ENCODE peak calls at places on chromosomes 6 and 20, in ten cellular contexts. H, U, B, I, R, S, L, G, F and N are unnamed samples.

GRCh38 chr20:63118786-63119450 is 97.0 kb downstream of the YTHDF1 start:
- DNase-seq in L (no peak), G (no peak), S (no peak), B (no peak), R (no peak), I (no peak), F (no peak), H (no peak), U (no peak), N (no peak)

GRCh38 chr6:152952045-152952444 is 30.8 kb downstream of the FBXO5 start:
- DNase-seq in H (no peak), B (no peak), L (peak; percentile 39), I (no peak), S (no peak), U (no peak), R (no peak), F (no peak), G (no peak), N (peak; percentile 55)

GRCh38 chr6:129748212-129748900 is 38.4 kb upstream of the ARHGAP18 start:
- DNase-seq in G (peak; percentile 33), R (no peak), U (no peak), S (peak; percentile 13), L (peak; percentile 78), B (peak; percentile 47), F (no peak), I (peak; percentile 87), H (no peak), N (peak; percentile 53)

GRCh38 chr6:158377866-158378265 is 65.6 kb downstream of the TULP4 start:
- DNase-seq in F (no peak), S (no peak), B (no peak), L (peak; percentile 31), I (peak; percentile 95), G (no peak), R (peak; percentile 50), U (no peak), H (no peak), N (peak; percentile 34)

GRCh38 chr20:44279228-44279627 is 31.8 kb downstream of the FITM2 start:
- DNase-seq in G (no peak), S (no peak), F (no peak), R (peak; percentile 15), U (no peak), H (no peak), B (no peak), L (peak; percentile 80), I (peak; percentile 63), N (peak; percentile 31)

GRCh38 chr6:157326979-157327378 is 3.7 kb upstream of the TMEM242 start:
- DNase-seq in U (no peak), L (no peak), I (no peak), H (no peak), G (no peak), S (no peak), R (no peak), F (no peak), B (no peak), N (no peak)

GRCh38 chr6:2396856-2397640 is 151.6 kb upstream of the GMDS start:
- DNase-seq in F (peak; percentile 58), B (no peak), U (no peak), R (peak; percentile 36), L (peak; percentile 73), G (no peak), S (peak; percentile 29), I (peak; percentile 24), H (peak; percentile 56), N (peak; percentile 91)

GRCh38 chr6:24033284-24033683 is 92.7 kb upstream of the NRSN1 start:
- DNase-seq in R (no peak), U (peak; percentile 12), G (no peak), H (no peak), L (no peak), I (no peak), F (no peak), B (no peak), S (no peak), N (no peak)

GRCh38 chr20:38890497-38890818 is 35.8 kb upstream of the FAM83D start:
- DNase-seq in L (no peak), S (no peak), I (peak; percentile 54), U (no peak), H (no peak), R (no peak), B (no peak), G (no peak), F (no peak), N (no peak)

GRCh38 chr20:38892091-38892981 is 33.9 kb upstream of the FAM83D start:
- DNase-seq in B (no peak), G (no peak), I (no peak), R (no peak), U (no peak), F (no peak), S (no peak), H (no peak), L (no peak), N (no peak)

GRCh38 chr20:38888059-38888831 is 38.0 kb upstream of the FAM83D start:
- DNase-seq in L (no peak), U (no peak), F (no peak), I (peak; percentile 35), G (no peak), R (no peak), S (no peak), B (no peak), H (no peak), N (no peak)

GRCh38 chr20:38889792-38890496 is 36.3 kb upstream of the FAM83D start:
- DNase-seq in U (no peak), B (no peak), G (no peak), R (no peak), L (no peak), S (no peak), F (no peak), H (no peak), I (no peak), N (no peak)

DNA sequence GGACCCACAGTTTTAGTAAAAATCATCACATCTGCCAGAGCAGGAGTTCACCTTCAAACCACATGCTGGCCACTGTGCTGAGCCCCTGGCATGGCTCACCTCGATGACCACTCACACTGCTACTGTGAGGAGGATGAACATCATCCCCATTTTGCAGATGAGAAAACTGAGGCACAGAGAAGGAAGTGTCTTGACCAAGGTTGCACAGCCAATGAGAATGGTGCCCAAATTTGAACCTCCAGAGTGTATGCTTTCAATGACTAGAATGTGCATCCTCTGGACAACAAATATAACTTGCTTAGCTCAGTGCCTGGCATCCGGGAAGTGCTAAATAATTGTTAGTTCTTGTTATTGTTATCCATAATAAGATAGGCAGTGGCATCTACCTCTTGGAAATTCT is 37.2 kb upstream of the FAM83D start:
- DNase-seq in F (no peak), G (no peak), U (no peak), H (no peak), B (no peak), I (no peak), S (no peak), L (no peak), R (no peak), N (no peak)
- TF ChIP-seq CTCF in F (no peak), G (no peak), U (no peak), H (no peak), B (no peak), I (no peak), S (no peak), L (no peak), R (no peak), N (no peak)

GRCh38 chr6:20028143-20028542 is 184.1 kb downstream of the MBOAT1 start:
- DNase-seq in I (no peak), F (no peak), H (no peak), G (peak; percentile 68), B (no peak), R (no peak), U (no peak), L (no peak), S (no peak), N (no peak)

GRCh38 chr6:20024316-20024673 is 187.1 kb downstream of the ID4 start:
- DNase-seq in B (no peak), H (no peak), F (no peak), L (no peak), U (no peak), G (no peak), S (no peak), I (no peak), R (no peak), N (no peak)

GRCh38 chr6:20025681-20026080 is 186.6 kb downstream of the MBOAT1 start:
- DNase-seq in L (no peak), S (no peak), U (no peak), B (no peak), H (no peak), G (no peak), R (no peak), F (no peak), I (no peak), N (no peak)

GRCh38 chr6:20021795-20022194 is 184.6 kb downstream of the ID4 start:
- DNase-seq in I (no peak), F (no peak), R (no peak), U (no peak), H (no peak), L (no peak), S (no peak), G (no peak), B (no peak), N (no peak)

GRCh38 chr6:20024979-20025378 is 187.3 kb downstream of the MBOAT1 start:
- DNase-seq in G (no peak), S (no peak), B (no peak), H (no peak), R (no peak), F (no peak), I (no peak), U (no peak), L (no peak), N (no peak)
- TF ChIP-seq CTCF in G (peak; percentile 11), S (no peak), B (no peak), H (no peak), R (no peak), F (no peak), I (no peak), U (no peak), L (no peak), N (no peak)

GRCh38 chr6:112286010-112286409 is 31.6 kb upstream of the LAMA4 start:
- DNase-seq in S (no peak), I (no peak), H (no peak), B (peak; percentile 49), R (no peak), F (no peak), U (no peak), G (no peak), L (no peak), N (no peak)

GRCh38 chr6:112279044-112279916 is 24.9 kb upstream of the LAMA4 start:
- DNase-seq in R (no peak), U (no peak), B (no peak), S (no peak), F (no peak), I (no peak), L (no peak), H (no peak), G (no peak), N (peak; percentile 56)

GRCh38 chr6:112284603-112285002 is 30.2 kb upstream of the LAMA4 start:
- DNase-seq in F (no peak), S (no peak), R (no peak), H (no peak), L (no peak), U (no peak), B (no peak), G (no peak), I (no peak), N (no peak)

GRCh38 chr6:112283621-112284020 is 29.3 kb upstream of the LAMA4 start:
- DNase-seq in R (no peak), F (no peak), B (no peak), G (no peak), U (no peak), I (no peak), S (no peak), L (no peak), H (no peak), N (no peak)

DNA sequence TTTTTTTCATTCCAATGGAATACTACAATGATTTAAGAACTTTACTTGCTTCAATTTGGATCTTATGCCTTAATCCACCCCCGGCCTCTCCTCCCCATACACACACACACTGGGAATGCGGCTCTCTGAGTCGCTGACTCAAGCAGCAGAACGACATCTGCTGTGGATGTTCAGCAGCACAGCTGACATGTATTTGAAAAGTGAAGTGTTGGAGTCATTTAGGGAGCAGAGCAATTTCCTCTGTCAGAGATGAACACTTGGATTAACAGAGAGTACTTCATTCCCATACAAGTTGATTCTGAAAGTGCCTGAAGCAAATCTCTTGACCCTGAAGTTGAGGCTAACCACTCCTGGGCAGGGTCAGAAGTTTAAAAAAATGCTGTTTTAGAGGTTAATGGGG is 27.9 kb upstream of the LAMA4 start:
- DNase-seq in F (no peak), L (peak; percentile 85), I (peak; percentile 79), H (peak; percentile 76), G (no peak), U (peak; percentile 29), R (peak; percentile 82), S (peak; percentile 41), B (no peak), N (peak; percentile 96)
- TF ChIP-seq CTCF in F (peak; percentile 24), L (peak; percentile 55), I (peak; percentile 48), H (no peak), G (peak; percentile 23), U (no peak), R (peak; percentile 51), S (peak; percentile 25), B (no peak), N (peak; percentile 35)

GRCh38 chr6:123802351-123802696 is 1.3 kb upstream of the NKAIN2 start:
- DNase-seq in S (no peak), H (no peak), R (no peak), B (no peak), F (no peak), L (no peak), G (no peak), I (no peak), U (no peak), N (no peak)
- TF ChIP-seq CTCF in S (no peak), H (no peak), R (no peak), B (no peak), F (no peak), L (no peak), G (no peak), I (no peak), U (no peak), N (no peak)